ENCODE peak calls at places on chromosomes 7 and 10, in seven cellular contexts. J is OCI-LY7; V is CD8-positive, alpha-beta T cell; C is left ventricle myocardium inferior; U is psoas muscle; N is hepatocyte; T is heart right ventricle. M is an unnamed sample.
A peak's percentile ranks its signal among the peaks of the same experiment; 100 is the strongest.

GRCh38 chr7:110590415-110590814 is 500.5 kb upstream of the LRRN3 start:
- DNase-seq in V (no peak), J (no peak), N (no peak), C (no peak), T (no peak), U (no peak), M (no peak)

GRCh38 chr7:134710854-134711624 is 64.4 kb downstream of the BPGM start:
- DNase-seq in V (peak; percentile 63), U (no peak), N (peak; percentile 34), C (no peak), J (no peak), T (no peak), M (peak; percentile 81)

GRCh38 chr10:29554660-29555059 is 80.1 kb downstream of the SVIL start:
- DNase-seq in U (peak; percentile 76), J (no peak), T (no peak), V (no peak), C (no peak), N (no peak), M (no peak)

GRCh38 chr7:84047085-84047484 is 147.5 kb downstream of the SEMA3A start:
- DNase-seq in V (no peak), N (no peak), U (no peak), T (no peak), C (no peak), J (no peak), M (no peak)

GRCh38 chr10:117441366-117441765 is 66.1 kb upstream of the PDZD8 start:
- DNase-seq in T (no peak), C (no peak), N (no peak), J (no peak), V (no peak), U (no peak), M (no peak)

GRCh38 chr7:70630647-70631457 is 501.1 kb upstream of the GALNT17 start:
- DNase-seq in V (no peak), N (peak; percentile 45), J (no peak), T (peak; percentile 42), U (peak; percentile 53), C (peak; percentile 57), M (no peak)

GRCh38 chr7:120931243-120931642 is 19.3 kb upstream of the ING3 start:
- DNase-seq in U (no peak), T (no peak), V (no peak), N (no peak), J (no peak), C (no peak), M (no peak)

GRCh38 chr7:37234928-37235327 is 213.7 kb downstream of the ELMO1 start:
- DNase-seq in V (peak; percentile 16), T (no peak), C (no peak), J (peak; percentile 48), U (no peak), N (peak; percentile 47), M (peak; percentile 22)

GRCh38 chr10:16521311-16522016 is at the start of gene C1QL3:
- DNase-seq in J (no peak), V (no peak), T (no peak), N (peak; percentile 53), U (no peak), C (no peak), M (no peak)

GRCh38 chr7:111953611-111954010 is 252.6 kb downstream of the DOCK4 start:
- DNase-seq in T (no peak), U (no peak), J (no peak), C (no peak), N (no peak), V (no peak), M (peak; percentile 3)

GRCh38 chr7:26843696-26844095 is 20.7 kb downstream of the SKAP2 start:
- DNase-seq in N (no peak), J (peak; percentile 11), T (no peak), U (no peak), C (no peak), V (no peak), M (no peak)

GRCh38 chr7:73705551-73705920 is 13.9 kb downstream of the STX1A start:
- DNase-seq in U (no peak), N (no peak), T (no peak), V (no peak), J (no peak), C (no peak), M (no peak)

GRCh38 chr10:126898460-126898859 is 6.8 kb upstream of the DOCK1 start:
- DNase-seq in T (no peak), U (no peak), N (no peak), C (no peak), J (no peak), V (no peak), M (no peak)

GRCh38 chr10:95392711-95393164 is 101.9 kb upstream of the PDLIM1 start:
- DNase-seq in C (no peak), V (no peak), U (no peak), T (no peak), N (no peak), J (no peak), M (no peak)

GRCh38 chr10:95391570-95392249 is 100.9 kb upstream of the PDLIM1 start:
- DNase-seq in T (no peak), J (peak; percentile 7), N (peak; percentile 78), V (no peak), C (no peak), U (no peak), M (peak; percentile 46)

GRCh38 chr10:95392250-95392584 is 101.4 kb upstream of the PDLIM1 start:
- DNase-seq in N (no peak), V (no peak), T (no peak), C (no peak), J (no peak), U (no peak), M (no peak)

GRCh38 chr10:95389982-95390381 is 99.2 kb upstream of the PDLIM1 start:
- DNase-seq in N (no peak), J (peak; percentile 20), C (no peak), V (no peak), U (no peak), T (no peak), M (no peak)

GRCh38 chr10:95391164-95391563 is 100.4 kb upstream of the PDLIM1 start:
- DNase-seq in T (no peak), N (no peak), V (no peak), U (no peak), C (no peak), J (no peak), M (no peak)
- H3K4me1 ChIP-seq in T (peaks cover 90% of the 10 kb centered on the region), N (peaks cover 24% of the 10 kb centered on the region), V (no peaks in the 10 kb centered on the region), U (peaks cover 33% of the 10 kb centered on the region), C (peaks cover 100% of the 10 kb centered on the region), J (no peaks in the 10 kb centered on the region), M (no peaks in the 10 kb centered on the region)

GRCh38 chr10:23150081-23150480 is 42.0 kb upstream of the PTF1A start:
- DNase-seq in U (no peak), C (no peak), N (no peak), V (no peak), T (no peak), J (no peak), M (no peak)

GRCh38 chr10:23148214-23148613 is 43.9 kb upstream of the PTF1A start:
- DNase-seq in T (no peak), N (no peak), J (no peak), C (no peak), V (no peak), U (no peak), M (no peak)

GRCh38 chr10:23150610-23151009 is 41.5 kb upstream of the PTF1A start:
- DNase-seq in U (no peak), T (no peak), C (no peak), J (no peak), N (no peak), V (no peak), M (no peak)

GRCh38 chr10:23147035-23147434 is 45.1 kb upstream of the PTF1A start:
- DNase-seq in J (no peak), N (no peak), V (no peak), C (no peak), U (no peak), T (no peak), M (no peak)

DNA sequence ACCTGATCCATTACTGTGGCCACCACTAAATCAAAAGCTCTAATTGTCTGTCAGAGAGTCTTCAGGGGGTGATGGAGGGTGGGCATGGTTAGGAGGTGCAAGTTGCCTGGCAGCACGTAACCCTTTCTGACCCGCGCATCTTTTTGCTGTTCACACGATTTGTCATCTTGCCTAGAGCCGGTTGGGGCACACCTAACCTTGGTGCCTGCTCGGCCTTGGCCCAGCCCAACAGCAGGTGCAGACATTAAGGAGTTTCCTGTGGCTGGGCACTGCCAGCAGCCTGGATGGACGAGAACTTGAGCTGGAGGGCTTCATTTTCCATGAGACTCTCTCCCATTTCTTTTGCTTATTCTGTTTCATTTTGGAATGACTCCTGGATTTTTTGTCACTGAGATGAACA is 41.0 kb upstream of the PTF1A start:
- DNase-seq in J (no peak), V (no peak), U (no peak), N (no peak), C (no peak), T (no peak), M (no peak)
- TF ChIP-seq CTCF in J (no peak), V (no peak), U (no peak), N (no peak), C (no peak), T (no peak), M (no peak)

GRCh38 chr7:87213252-87213651 is 6.3 kb downstream of the TMEM243 start:
- DNase-seq in V (no peak), N (no peak), U (no peak), C (no peak), T (no peak), J (no peak), M (no peak)

GRCh38 chr7:87215051-87215450 is 4.5 kb downstream of the TMEM243 start:
- DNase-seq in J (peak; percentile 78), V (no peak), C (no peak), T (no peak), N (no peak), U (no peak), M (no peak)

GRCh38 chr7:87216701-87217508 is 2.6 kb downstream of the TMEM243 start:
- DNase-seq in J (peak; percentile 92), V (peak; percentile 46), C (no peak), U (no peak), T (no peak), N (no peak), M (no peak)

GRCh38 chr7:87212478-87212877 is 7.1 kb downstream of the TMEM243 start:
- DNase-seq in V (no peak), N (no peak), T (no peak), J (no peak), C (no peak), U (no peak), M (no peak)

DNA sequence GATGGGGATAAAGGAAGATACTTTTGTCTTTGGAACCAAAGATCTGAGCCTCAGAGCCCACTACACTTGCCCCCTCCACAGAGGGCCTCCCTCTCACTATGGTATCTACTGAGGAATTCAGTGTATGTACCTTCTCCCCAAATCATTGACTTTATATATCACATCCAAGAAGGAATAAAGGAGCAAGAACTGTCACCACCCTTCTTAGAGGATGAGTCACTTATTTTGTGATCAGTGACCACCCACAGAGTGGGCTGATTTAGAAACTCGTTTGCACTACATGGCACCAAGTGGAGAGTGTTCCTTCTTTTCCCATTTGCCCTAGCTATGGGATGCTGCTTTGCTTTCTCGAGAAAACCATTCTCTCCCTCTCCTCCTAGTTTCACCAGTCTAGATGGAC is 5.7 kb downstream of the TMEM243 start:
- DNase-seq in N (no peak), C (no peak), T (no peak), V (no peak), U (no peak), J (no peak), M (no peak)
- H3K4me3 ChIP-seq in N (no peak overlapping the region), C (no peak overlapping the region), T (no peak overlapping the region), V (no peak overlapping the region), U (no peak overlapping the region), J (peak overlapping the region; percentile 82), M (no peak overlapping the region)

DNA sequence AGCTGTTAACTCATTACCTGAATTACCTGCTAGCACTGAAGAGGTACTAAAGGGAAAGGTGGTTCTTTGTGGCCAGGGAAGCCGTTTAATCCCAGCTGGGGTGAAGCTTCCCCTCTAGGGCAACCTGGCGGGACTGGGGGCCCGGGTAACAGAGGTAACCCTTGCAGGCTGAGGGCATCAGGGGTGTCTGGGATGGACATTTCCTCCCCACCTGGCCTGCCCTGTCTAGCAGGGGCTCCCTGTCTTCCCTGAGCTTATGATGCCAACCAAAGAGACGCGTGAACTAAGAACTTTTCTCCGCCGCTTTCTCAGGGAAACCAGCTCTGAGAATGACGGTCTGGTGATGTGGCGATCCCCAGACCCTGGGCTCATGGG is 52.8 kb downstream of the UNC5B start:
- DNase-seq in T (no peak), N (no peak), U (no peak), C (no peak), V (no peak), J (no peak), M (no peak)
- H3K4me1 ChIP-seq in T (peaks cover 97% of the 10 kb centered on the region), N (peaks cover 55% of the 10 kb centered on the region), U (peaks cover 71% of the 10 kb centered on the region), C (peaks cover 100% of the 10 kb centered on the region), V (no peaks in the 10 kb centered on the region), J (no peaks in the 10 kb centered on the region), M (peaks cover 10% of the 10 kb centered on the region)